ENCODE peak calls at places on chromosome X, in five cellular contexts. K, U, B, P and X are unnamed samples.

GRCh38 chrX:19725545-19726102 is 161.8 kb downstream of the SH3KBP1 start:
- DNase-seq in P (no peak), K (peak), B (no peak), U (no peak), X (no peak)

GRCh38 chrX:107619836-107620235 is 8.5 kb upstream of the PRPS1 start:
- DNase-seq in P (no peak), U (no peak), B (peak), K (peak), X (no peak)

GRCh38 chrX:130186645-130187044 is 14.9 kb downstream of the RAB33A start:
- DNase-seq in K (no peak), B (no peak), U (no peak), P (no peak), X (no peak)

GRCh38 chrX:85004255-85004654 is 578 bp downstream of the APOOL start:
- DNase-seq in U (no peak), K (peak), B (no peak), P (no peak), X (no peak)

GRCh38 chrX:21840199-21840557 is 761 bp downstream of the MBTPS2 start:
- DNase-seq in B (no peak), P (no peak), U (no peak), K (peak), X (peak)

GRCh38 chrX:46294234-46294633 is 251.0 kb downstream of the ZNF674 start:
- DNase-seq in U (no peak), P (no peak), K (no peak), B (no peak), X (no peak)

GRCh38 chrX:46575991-46576392 is 2.4 kb downstream of the CHST7 start:
- DNase-seq in U (no peak), P (no peak), K (peak), B (no peak), X (no peak)

GRCh38 chrX:71195959-71196727 is 26.9 kb upstream of the GJB1 start:
- DNase-seq in P (no peak), K (no peak), B (no peak), U (peak), X (no peak)

GRCh38 chrX:39759526-39760224 is 338.1 kb downstream of the BCOR start:
- DNase-seq in K (peak), U (peak), P (no peak), B (peak), X (peak)

GRCh38 chrX:30620980-30621716 is 32.1 kb upstream of the GK start:
- DNase-seq in K (peak), B (peak), P (no peak), U (no peak), X (no peak)

GRCh38 chrX:41142130-41142529 is 56.9 kb downstream of the USP9X start:
- DNase-seq in U (no peak), P (no peak), K (no peak), B (no peak), X (no peak)

GRCh38 chrX:22691966-22692565 is 307.7 kb upstream of the DDX53 start:
- DNase-seq in K (no peak), P (no peak), U (no peak), B (no peak), X (no peak)

GRCh38 chrX:109384569-109385174 is 97.2 kb downstream of the GUCY2F start:
- DNase-seq in K (peak), P (no peak), U (no peak), B (peak), X (peak)

GRCh38 chrX:52556741-52557140 is 39.9 kb upstream of the XAGE1B start:
- DNase-seq in P (no peak), K (no peak), U (no peak), B (no peak), X (no peak)

GRCh38 chrX:44973420-44973932 is 100.5 kb downstream of the KDM6A start:
- DNase-seq in U (no peak), K (no peak), B (no peak), P (no peak), X (no peak)

GRCh38 chrX:152640039-152640818 is 2.5 kb downstream of the GABRQ start:
- DNase-seq in P (no peak), B (peak), U (no peak), K (peak), X (no peak)

GRCh38 chrX:12947545-12948235 is 27.2 kb upstream of the TMSB4X start:
- DNase-seq in P (no peak), B (no peak), K (no peak), U (no peak), X (no peak)

GRCh38 chrX:47560179-47560830 is 700 bp upstream of the ARAF start:
- DNase-seq in B (no peak), U (no peak), P (no peak), K (peak), X (no peak)

GRCh38 chrX:41590641-41591040 is 98.1 kb upstream of the GPR34 start:
- DNase-seq in U (no peak), K (peak), P (no peak), B (no peak), X (no peak)

GRCh38 chrX:46444011-46444410 is 101.2 kb downstream of the ZNF674 start:
- DNase-seq in K (peak), B (peak), P (peak), U (peak), X (peak)

DNA sequence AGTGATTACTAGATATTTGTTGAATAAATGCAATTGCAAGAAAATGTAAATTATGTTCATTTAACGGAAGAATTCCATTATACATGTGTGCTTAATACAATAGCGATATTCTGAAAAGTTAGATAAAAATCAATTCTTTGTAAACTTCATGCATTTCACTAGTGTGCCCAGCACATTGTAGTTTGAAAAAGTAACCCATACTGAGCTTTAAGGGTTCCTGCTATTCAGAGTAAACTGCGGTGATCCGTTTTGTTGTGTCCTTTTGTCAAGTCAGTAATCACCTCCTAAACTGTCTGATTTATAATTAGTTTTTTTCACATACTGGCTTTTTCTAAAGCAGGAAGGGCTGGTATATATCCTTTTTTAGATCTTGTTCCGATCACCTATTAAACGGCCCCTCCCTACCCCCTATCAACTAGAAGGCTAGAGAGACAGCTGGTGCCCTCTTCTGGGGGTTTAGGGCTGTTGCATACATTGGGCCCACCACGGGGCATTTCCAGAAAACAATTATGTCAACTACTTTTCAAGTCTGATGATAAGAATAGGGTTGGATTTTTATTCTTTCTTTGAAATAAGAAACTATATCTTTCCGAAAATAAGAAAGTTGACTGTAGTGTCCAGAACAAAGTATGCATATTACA is 7.0 kb upstream of the BMP15 start:
- DNase-seq in K (peak), P (peak), B (peak), U (peak), X (peak)
- H3K4me3 ChIP-seq in K (no peak), P (no peak), B (no peak), U (no peak), X (peak)

DNA sequence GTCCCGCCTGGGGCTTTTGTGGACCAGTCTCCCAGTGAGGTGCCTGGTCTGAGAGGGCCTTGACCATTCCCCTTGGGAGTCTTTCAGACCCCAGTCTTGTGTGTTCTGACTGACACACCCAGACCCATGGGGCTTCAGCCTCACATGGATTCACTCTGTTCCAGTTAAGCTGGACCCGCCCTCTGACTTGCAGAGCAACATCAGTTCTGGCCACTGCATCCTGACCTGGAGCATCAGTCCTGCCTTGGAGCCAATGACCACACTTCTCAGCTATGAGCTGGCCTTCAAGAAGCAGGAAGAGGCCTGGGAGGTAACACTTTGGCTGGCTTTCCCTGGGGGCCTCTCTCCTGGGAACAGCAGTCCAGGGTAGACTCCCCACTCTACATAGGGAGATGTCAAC is 6.8 kb downstream of the IL9R start:
- DNase-seq in B (no peak), U (no peak), P (no peak), K (no peak), X (no peak)
- H3K27ac ChIP-seq in B (no peak), U (no peak), P (no peak), K (no peak), X (no peak)

GRCh38 chrX:9352683-9353430 is 112.0 kb upstream of the TBL1X start:
- DNase-seq in P (no peak), B (no peak), K (peak), U (no peak), X (no peak)
- H3K4me3 ChIP-seq in P (no peak), B (no peak), K (no peak), U (no peak), X (no peak)

GRCh38 chrX:74535211-74535621 is 79.2 kb downstream of the RLIM start:
- DNase-seq in U (peak), B (peak), K (peak), P (peak), X (peak)

GRCh38 chrX:74535633-74536141 is 78.7 kb downstream of the RLIM start:
- DNase-seq in K (peak), B (peak), P (no peak), U (peak), X (peak)

GRCh38 chrX:74536142-74537010 is 78.0 kb downstream of the RLIM start:
- DNase-seq in U (peak), B (peak), P (no peak), K (peak), X (peak)

GRCh38 chrX:74534569-74535038 is 79.8 kb downstream of the RLIM start:
- DNase-seq in P (no peak), U (no peak), K (peak), B (no peak), X (peak)

DNA sequence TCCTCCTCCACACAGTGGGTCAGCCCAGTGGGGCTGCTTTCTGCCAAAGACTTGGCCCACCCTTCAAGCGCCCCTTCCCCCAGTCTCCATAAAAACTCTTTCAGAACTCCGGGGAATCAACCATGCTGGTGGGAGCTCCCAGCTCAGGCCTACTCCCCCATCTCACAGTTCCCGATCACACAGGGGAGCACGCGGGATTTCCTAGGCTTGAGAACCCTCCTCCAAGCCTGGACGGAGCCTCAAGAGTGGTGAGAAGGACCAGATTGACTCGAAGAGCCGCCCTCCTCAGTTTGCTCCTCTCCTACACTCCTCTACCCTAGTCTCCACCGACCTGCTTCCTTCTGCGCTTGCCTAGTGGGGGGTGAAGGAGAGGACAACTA is 77.4 kb downstream of the RLIM start:
- DNase-seq in K (peak), B (peak), U (peak), P (no peak), X (peak)
- H3K27ac ChIP-seq in K (peak), B (peak), U (peak), P (no peak), X (peak)

DNA sequence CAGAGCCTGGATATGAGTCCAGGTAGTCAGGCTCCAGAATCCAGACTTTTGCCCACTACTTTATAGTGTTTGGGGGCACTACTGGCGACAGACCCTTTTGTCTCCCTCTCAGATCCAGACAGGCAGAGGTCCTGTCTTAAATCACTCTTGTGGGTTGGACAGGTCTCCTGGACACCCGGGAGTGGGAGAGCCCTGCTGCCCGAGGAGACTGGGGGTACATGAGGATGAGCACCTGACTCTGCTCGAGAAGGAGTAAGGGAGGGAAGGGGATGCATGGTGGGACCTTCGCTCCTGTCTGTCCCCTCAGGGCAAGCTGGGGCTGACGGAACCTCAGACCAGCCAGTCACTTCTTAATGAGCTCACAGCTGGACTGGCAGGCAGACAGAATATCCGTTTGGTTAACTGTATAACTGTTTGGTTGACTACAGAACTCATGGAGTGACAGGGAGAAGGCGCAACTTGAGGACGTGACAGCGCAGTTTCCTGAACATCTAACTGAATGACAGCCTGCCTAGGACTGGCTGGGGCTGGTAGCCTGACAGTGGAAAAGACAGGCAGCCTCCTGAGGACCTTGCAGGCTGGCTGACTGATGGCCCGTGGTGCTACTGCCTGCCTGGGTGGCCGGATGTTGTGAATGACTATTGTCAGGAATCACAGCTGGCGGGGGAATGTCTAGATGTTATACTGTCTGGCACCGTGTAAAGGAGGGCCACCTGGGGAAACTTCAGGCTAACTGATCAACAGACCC is 1.6 kb upstream of the SUV39H1 start:
- DNase-seq in U (no peak), K (no peak), P (no peak), B (no peak), X (peak)
- H3K4me3 ChIP-seq in U (peak), K (no peak), P (no peak), B (no peak), X (peak)

GRCh38 chrX:56765816-56766553 is 36.9 kb downstream of the NBDY start:
- DNase-seq in B (no peak), U (no peak), P (no peak), K (no peak), X (no peak)

GRCh38 chrX:56764153-56764974 is 35.3 kb downstream of the NBDY start:
- DNase-seq in P (peak), U (peak), B (peak), K (peak), X (peak)

GRCh38 chrX:56763556-56764152 is 34.6 kb downstream of the NBDY start:
- DNase-seq in U (peak), B (no peak), P (no peak), K (peak), X (no peak)

GRCh38 chrX:56766554-56767412 is 37.7 kb downstream of the NBDY start:
- DNase-seq in U (peak), P (no peak), K (peak), B (no peak), X (no peak)

GRCh38 chrX:56764975-56765791 is 36.1 kb downstream of the NBDY start:
- DNase-seq in U (no peak), K (no peak), P (no peak), B (no peak), X (no peak)
- H3K27ac ChIP-seq in U (no peak), K (no peak), P (no peak), B (no peak), X (no peak)

DNA sequence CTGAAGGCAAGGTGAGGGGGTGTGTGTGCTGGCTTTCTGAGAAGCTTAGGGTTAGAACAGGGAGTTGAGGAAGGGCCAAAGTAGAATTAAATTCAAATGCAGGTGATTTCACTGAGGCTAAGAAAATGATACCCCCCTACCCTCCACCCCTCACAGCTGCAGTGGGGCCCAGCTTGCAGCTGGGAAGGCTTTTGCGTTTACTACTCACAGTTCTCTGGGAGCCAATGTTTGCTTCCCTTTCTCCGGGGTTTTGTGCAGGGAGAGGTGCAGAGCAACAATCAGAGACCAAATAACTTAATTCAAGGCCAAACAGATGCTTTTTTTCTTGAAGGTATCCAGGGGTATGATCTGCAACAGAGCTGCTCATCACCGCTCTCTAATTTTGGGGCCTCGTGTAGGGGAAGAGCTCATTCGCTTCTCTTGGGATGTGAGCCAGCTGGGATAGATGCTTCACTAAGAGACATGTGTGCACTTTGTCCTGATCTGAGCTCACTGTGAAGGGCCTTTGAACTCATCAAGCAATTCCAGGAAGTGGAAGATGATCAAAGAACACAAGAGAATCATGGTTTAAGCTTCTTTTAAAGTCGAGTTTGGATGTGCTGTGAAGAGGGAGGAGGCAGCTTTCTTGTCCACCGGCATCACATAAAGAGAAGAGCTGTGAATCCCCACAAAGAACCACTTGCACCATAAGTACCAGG is 122.7 kb upstream of the C1GALT1C1 start:
- DNase-seq in U (no peak), K (no peak), P (no peak), B (no peak), X (no peak)
- H3K4me3 ChIP-seq in U (no peak), K (no peak), P (no peak), B (no peak), X (no peak)

GRCh38 chrX:139831017-139831416 is 101.8 kb downstream of the ATP11C start:
- DNase-seq in U (no peak), P (no peak), K (no peak), B (no peak), X (no peak)
- H3K27ac ChIP-seq in U (no peak), P (no peak), K (no peak), B (no peak), X (no peak)

GRCh38 chrX:120015145-120016067 is 62.1 kb downstream of the RHOXF2B start:
- DNase-seq in B (peak), K (no peak), U (peak), P (no peak), X (no peak)
- H3K4me3 ChIP-seq in B (no peak), K (no peak), U (peak), P (no peak), X (no peak)

GRCh38 chrX:37332987-37333658 is 16.0 kb upstream of the PRRG1 start:
- DNase-seq in P (no peak), U (no peak), B (no peak), K (peak), X (peak)

GRCh38 chrX:37331546-37331945 is 17.6 kb upstream of the PRRG1 start:
- DNase-seq in U (no peak), P (no peak), B (no peak), K (no peak), X (no peak)

GRCh38 chrX:37330642-37331041 is 18.5 kb upstream of the PRRG1 start:
- DNase-seq in U (no peak), K (no peak), P (no peak), B (no peak), X (no peak)
- H3K27ac ChIP-seq in U (no peak), K (no peak), P (no peak), B (no peak), X (no peak)